ENCODE peak calls at places on chromosomes 16 and 17, in six cellular contexts. One of them, this sample, is unnamed.

GRCh38 chr17:47732399-47733046 is 513 bp upstream of the TBX21 start:
- DNase-seq in IMR-90: no peak
- DNase-seq in neural progenitor cell: no peak
- DNase-seq in HCT116: no peak
- DNase-seq in PC-9: no peak
- DNase-seq in fibroblast of lung: no peak
- DNase-seq in this sample: no peak

GRCh38 chr16:1645914-1646525 is 32.1 kb upstream of the JPT2 start:
- DNase-seq in HCT116: no peak
- DNase-seq in neural progenitor cell: no peak
- DNase-seq in IMR-90: peak; percentile 47
- DNase-seq in fibroblast of lung: peak; percentile 5
- DNase-seq in PC-9: peak; percentile 46
- DNase-seq in this sample: no peak

GRCh38 chr17:27523712-27524111 is 67.5 kb downstream of the KSR1 start:
- DNase-seq in neural progenitor cell: no peak
- DNase-seq in PC-9: peak; percentile 75
- DNase-seq in HCT116: peak; percentile 36
- DNase-seq in fibroblast of lung: no peak
- DNase-seq in IMR-90: no peak
- DNase-seq in this sample: no peak

GRCh38 chr16:1823821-1824220 is 2.8 kb downstream of the HAGH start:
- DNase-seq in HCT116: no peak
- DNase-seq in IMR-90: peak; percentile 59
- DNase-seq in PC-9: no peak
- DNase-seq in fibroblast of lung: peak; percentile 56
- DNase-seq in neural progenitor cell: peak; percentile 72
- DNase-seq in this sample: peak; percentile 66

GRCh38 chr17:30541802-30542201 is 64.6 kb downstream of the GOSR1 start:
- DNase-seq in IMR-90: no peak
- DNase-seq in fibroblast of lung: no peak
- DNase-seq in HCT116: no peak
- DNase-seq in neural progenitor cell: no peak
- DNase-seq in PC-9: no peak
- DNase-seq in this sample: no peak

GRCh38 chr17:16304832-16305231 is 48.4 kb downstream of the CENPV start:
- DNase-seq in IMR-90: peak; percentile 56
- DNase-seq in fibroblast of lung: peak; percentile 65
- DNase-seq in PC-9: no peak
- DNase-seq in HCT116: no peak
- DNase-seq in neural progenitor cell: peak; percentile 52
- DNase-seq in this sample: peak; percentile 57

GRCh38 chr16:57878586-57878985 is 76.3 kb upstream of the KIFC3 start:
- DNase-seq in IMR-90: no peak
- DNase-seq in HCT116: no peak
- DNase-seq in PC-9: no peak
- DNase-seq in fibroblast of lung: no peak
- DNase-seq in neural progenitor cell: no peak
- DNase-seq in this sample: no peak

GRCh38 chr17:79607941-79608728 is 2.7 kb downstream of the RBFOX3 start:
- DNase-seq in fibroblast of lung: no peak
- DNase-seq in PC-9: no peak
- DNase-seq in HCT116: peak; percentile 12
- DNase-seq in neural progenitor cell: peak; percentile 88
- DNase-seq in IMR-90: no peak
- DNase-seq in this sample: no peak

GRCh38 chr16:46658925-46659324 is 30.1 kb downstream of the VPS35 start:
- DNase-seq in neural progenitor cell: no peak
- DNase-seq in fibroblast of lung: no peak
- DNase-seq in PC-9: no peak
- DNase-seq in HCT116: no peak
- DNase-seq in IMR-90: no peak
- DNase-seq in this sample: peak; percentile 56

GRCh38 chr17:80437532-80437931 is 22.6 kb downstream of the ENDOV start:
- DNase-seq in PC-9: no peak
- DNase-seq in neural progenitor cell: no peak
- DNase-seq in IMR-90: no peak
- DNase-seq in HCT116: no peak
- DNase-seq in fibroblast of lung: no peak
- DNase-seq in this sample: no peak

GRCh38 chr16:27892879-27893278 is 170.6 kb downstream of the GSG1L start:
- DNase-seq in PC-9: no peak
- DNase-seq in fibroblast of lung: no peak
- DNase-seq in IMR-90: no peak
- DNase-seq in HCT116: peak; percentile 6
- DNase-seq in neural progenitor cell: peak; percentile 34
- DNase-seq in this sample: no peak

GRCh38 chr17:31067699-31068184 is 27.0 kb upstream of the NF1 start:
- DNase-seq in PC-9: peak; percentile 78
- DNase-seq in neural progenitor cell: no peak
- DNase-seq in fibroblast of lung: peak; percentile 92
- DNase-seq in HCT116: peak; percentile 34
- DNase-seq in IMR-90: peak; percentile 88
- DNase-seq in this sample: no peak

GRCh38 chr17:40542562-40543411 is 22.5 kb downstream of the CCR7 start:
- DNase-seq in PC-9: no peak
- DNase-seq in IMR-90: peak; percentile 99
- DNase-seq in HCT116: no peak
- DNase-seq in neural progenitor cell: no peak
- DNase-seq in fibroblast of lung: peak; percentile 100
- DNase-seq in this sample: peak; percentile 21

GRCh38 chr16:58502217-58502921 is 2.4 kb downstream of the NDRG4 start:
- DNase-seq in neural progenitor cell: no peak
- DNase-seq in fibroblast of lung: no peak
- DNase-seq in HCT116: no peak
- DNase-seq in IMR-90: no peak
- DNase-seq in PC-9: no peak
- DNase-seq in this sample: no peak

GRCh38 chr17:61474235-61474927 is 22.2 kb downstream of the TBX4 start:
- DNase-seq in IMR-90: peak; percentile 66
- DNase-seq in HCT116: no peak
- DNase-seq in neural progenitor cell: no peak
- DNase-seq in PC-9: no peak
- DNase-seq in fibroblast of lung: peak; percentile 80
- DNase-seq in this sample: no peak

GRCh38 chr16:78432451-78432850 is 333.0 kb downstream of the WWOX start:
- DNase-seq in fibroblast of lung: no peak
- DNase-seq in IMR-90: no peak
- DNase-seq in PC-9: no peak
- DNase-seq in neural progenitor cell: no peak
- DNase-seq in HCT116: no peak
- DNase-seq in this sample: no peak

GRCh38 chr17:3973498-3974137 is 9.4 kb upstream of the ATP2A3 start:
- DNase-seq in PC-9: no peak
- DNase-seq in HCT116: no peak
- DNase-seq in IMR-90: no peak
- DNase-seq in neural progenitor cell: no peak
- DNase-seq in fibroblast of lung: no peak
- DNase-seq in this sample: no peak

GRCh38 chr17:80855968-80856862 is 135.4 kb upstream of the CHMP6 start:
- DNase-seq in neural progenitor cell: no peak
- DNase-seq in IMR-90: peak; percentile 100
- DNase-seq in PC-9: peak; percentile 90
- DNase-seq in fibroblast of lung: peak; percentile 97
- DNase-seq in HCT116: peak; percentile 94
- DNase-seq in this sample: no peak

GRCh38 chr17:60542066-60542465 is 16.0 kb upstream of the APPBP2 start:
- DNase-seq in PC-9: no peak
- DNase-seq in neural progenitor cell: no peak
- DNase-seq in IMR-90: peak; percentile 34
- DNase-seq in fibroblast of lung: no peak
- DNase-seq in HCT116: no peak
- DNase-seq in this sample: no peak

GRCh38 chr17:55285340-55286301 is 20.9 kb downstream of the HLF start:
- DNase-seq in neural progenitor cell: no peak
- DNase-seq in IMR-90: peak; percentile 68
- DNase-seq in fibroblast of lung: peak; percentile 98
- DNase-seq in HCT116: no peak
- DNase-seq in PC-9: no peak
- DNase-seq in this sample: no peak

GRCh38 chr16:74309789-74310781 is 13.5 kb downstream of the PSMD7 start:
- DNase-seq in IMR-90: peak; percentile 56
- DNase-seq in fibroblast of lung: peak; percentile 65
- DNase-seq in PC-9: peak; percentile 53
- DNase-seq in neural progenitor cell: peak; percentile 64
- DNase-seq in HCT116: peak; percentile 41
- DNase-seq in this sample: peak; percentile 55

GRCh38 chr16:66128363-66128725 is 238.1 kb upstream of the CDH5 start:
- DNase-seq in HCT116: no peak
- DNase-seq in fibroblast of lung: no peak
- DNase-seq in IMR-90: peak; percentile 8
- DNase-seq in PC-9: no peak
- DNase-seq in neural progenitor cell: no peak
- DNase-seq in this sample: no peak

GRCh38 chr16:66130296-66130910 is 236.1 kb upstream of the CDH5 start:
- DNase-seq in fibroblast of lung: peak; percentile 82
- DNase-seq in PC-9: no peak
- DNase-seq in HCT116: no peak
- DNase-seq in IMR-90: peak; percentile 92
- DNase-seq in neural progenitor cell: no peak
- DNase-seq in this sample: no peak

GRCh38 chr16:66129196-66129595 is 237.3 kb upstream of the CDH5 start:
- DNase-seq in IMR-90: no peak
- DNase-seq in PC-9: no peak
- DNase-seq in HCT116: no peak
- DNase-seq in neural progenitor cell: no peak
- DNase-seq in fibroblast of lung: no peak
- DNase-seq in this sample: no peak

GRCh38 chr16:66131156-66131807 is 235.2 kb upstream of the CDH5 start:
- DNase-seq in IMR-90: peak; percentile 70
- DNase-seq in PC-9: no peak
- DNase-seq in HCT116: no peak
- DNase-seq in fibroblast of lung: no peak
- DNase-seq in neural progenitor cell: no peak
- DNase-seq in this sample: no peak

DNA sequence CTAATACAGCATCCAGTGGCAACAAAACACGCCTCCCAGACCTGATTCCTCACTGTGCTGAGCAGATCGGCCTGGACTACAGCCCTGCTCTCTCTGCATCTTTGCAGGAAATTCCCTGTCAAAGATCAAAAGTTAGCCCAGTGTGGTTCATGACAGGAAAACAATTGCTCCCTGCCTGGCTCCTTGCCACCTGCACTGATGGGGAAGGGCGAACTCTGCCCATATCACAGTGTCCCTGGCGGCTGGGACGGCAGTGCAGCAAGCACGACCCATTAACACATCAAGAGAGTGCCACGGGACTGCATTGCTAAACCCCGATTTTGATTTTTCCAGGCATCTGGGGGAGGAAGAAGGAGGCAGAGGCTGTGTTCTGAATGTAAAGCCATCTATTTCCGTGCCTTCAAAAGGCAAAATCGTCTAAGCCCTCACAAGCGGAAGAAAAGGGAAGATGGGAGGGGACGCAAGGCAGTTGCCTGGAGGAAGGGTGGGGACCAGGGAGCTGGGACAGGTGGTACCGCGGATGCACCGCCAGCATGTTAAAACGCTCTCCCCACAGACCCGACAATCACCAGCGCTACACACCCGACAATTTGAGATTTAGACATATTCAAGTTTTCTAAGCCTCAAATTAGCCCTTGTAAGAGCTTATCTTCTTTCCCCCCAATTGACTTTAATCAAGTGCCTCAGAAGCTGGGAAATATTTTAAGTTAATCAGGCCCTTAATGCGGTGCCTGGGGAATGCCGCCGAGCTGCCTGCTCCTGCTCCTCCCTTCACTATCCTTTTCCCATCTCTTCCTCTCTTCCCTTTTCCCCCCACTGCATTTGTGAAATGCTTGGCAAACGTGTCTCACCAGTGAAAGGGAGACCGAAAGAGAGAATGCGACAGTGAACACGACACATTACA is 238.8 kb upstream of the CDH5 start:
- DNase-seq in neural progenitor cell: peak; percentile 51
- DNase-seq in fibroblast of lung: no peak
- DNase-seq in PC-9: no peak
- DNase-seq in HCT116: no peak
- DNase-seq in IMR-90: no peak
- DNase-seq in this sample: no peak
- TF ChIP-seq CTCF in neural progenitor cell: peak; percentile 38
- TF ChIP-seq CTCF in fibroblast of lung: peak; percentile 27
- TF ChIP-seq CTCF in PC-9: no peak
- TF ChIP-seq CTCF in HCT116: no peak
- TF ChIP-seq CTCF in IMR-90: no peak
- TF ChIP-seq CTCF in this sample: no peak

GRCh38 chr17:76732734-76733617 is 4.2 kb downstream of the SRSF2 start:
- DNase-seq in PC-9: no peak
- DNase-seq in HCT116: no peak
- DNase-seq in fibroblast of lung: peak; percentile 33
- DNase-seq in neural progenitor cell: no peak
- DNase-seq in IMR-90: no peak
- DNase-seq in this sample: peak; percentile 37

GRCh38 chr17:76735586-76736348 is 1.4 kb downstream of the SRSF2 start:
- DNase-seq in fibroblast of lung: no peak
- DNase-seq in neural progenitor cell: no peak
- DNase-seq in HCT116: no peak
- DNase-seq in IMR-90: no peak
- DNase-seq in PC-9: no peak
- DNase-seq in this sample: peak; percentile 52

GRCh38 chr17:76734080-76734840 is 2.9 kb downstream of the SRSF2 start:
- DNase-seq in IMR-90: peak; percentile 49
- DNase-seq in HCT116: no peak
- DNase-seq in fibroblast of lung: peak; percentile 44
- DNase-seq in neural progenitor cell: no peak
- DNase-seq in PC-9: no peak
- DNase-seq in this sample: peak; percentile 57

GRCh38 chr17:76735006-76735405 is 2.1 kb downstream of the SRSF2 start:
- DNase-seq in PC-9: no peak
- DNase-seq in HCT116: no peak
- DNase-seq in neural progenitor cell: peak; percentile 16
- DNase-seq in IMR-90: peak; percentile 53
- DNase-seq in fibroblast of lung: peak; percentile 53
- DNase-seq in this sample: peak; percentile 78

DNA sequence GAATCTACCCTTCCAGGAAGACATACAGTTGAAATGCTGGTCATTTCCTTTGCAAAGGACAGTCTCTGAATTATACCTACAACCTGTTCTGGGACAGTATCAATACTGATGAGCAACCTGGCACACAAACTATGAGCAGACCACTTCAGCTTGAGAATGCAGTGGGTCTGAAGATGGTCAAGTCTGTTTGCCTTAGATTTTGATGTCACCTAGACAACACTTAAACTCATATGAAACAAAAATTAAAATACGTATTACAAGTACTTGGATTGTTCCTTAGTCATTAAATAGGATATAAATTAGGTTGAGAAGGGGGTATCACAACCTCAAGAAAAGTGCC is 3.5 kb downstream of the SRSF2 start:
- DNase-seq in PC-9: no peak
- DNase-seq in fibroblast of lung: no peak
- DNase-seq in IMR-90: no peak
- DNase-seq in neural progenitor cell: no peak
- DNase-seq in HCT116: no peak
- DNase-seq in this sample: no peak
- H4K20me1 ChIP-seq in PC-9: peaks cover 38% of the 10 kb centered on the region
- H4K20me1 ChIP-seq in fibroblast of lung: no peaks in the 10 kb centered on the region
- H4K20me1 ChIP-seq in IMR-90: peaks cover 42% of the 10 kb centered on the region
- H4K20me1 ChIP-seq in neural progenitor cell: peaks cover 46% of the 10 kb centered on the region
- H4K20me1 ChIP-seq in HCT116: peaks cover 39% of the 10 kb centered on the region
- H4K20me1 ChIP-seq in this sample: peaks cover 36% of the 10 kb centered on the region

GRCh38 chr17:77316651-77317050 is 175.9 kb downstream of the SEC14L1 start:
- DNase-seq in neural progenitor cell: no peak
- DNase-seq in HCT116: no peak
- DNase-seq in PC-9: no peak
- DNase-seq in IMR-90: no peak
- DNase-seq in fibroblast of lung: no peak
- DNase-seq in this sample: no peak
- H3K4me2 ChIP-seq in neural progenitor cell: peak overlapping the region; percentile 59
- H3K4me2 ChIP-seq in HCT116: peak overlapping the region; percentile 50
- H3K4me2 ChIP-seq in PC-9: no peak overlapping the region
- H3K4me2 ChIP-seq in IMR-90: no peak overlapping the region
- H3K4me2 ChIP-seq in fibroblast of lung: peak overlapping the region; percentile 23
- H3K4me2 ChIP-seq in this sample: no peak overlapping the region

GRCh38 chr16:77190478-77191258 is at the start of gene MON1B:
- DNase-seq in PC-9: peak; percentile 97
- DNase-seq in neural progenitor cell: peak; percentile 98
- DNase-seq in IMR-90: peak; percentile 98
- DNase-seq in HCT116: peak; percentile 98
- DNase-seq in fibroblast of lung: peak; percentile 98
- DNase-seq in this sample: peak; percentile 97
- TF ChIP-seq CTCF in PC-9: no peak
- TF ChIP-seq CTCF in neural progenitor cell: no peak
- TF ChIP-seq CTCF in IMR-90: peak; percentile 5
- TF ChIP-seq CTCF in HCT116: no peak
- TF ChIP-seq CTCF in fibroblast of lung: no peak
- TF ChIP-seq CTCF in this sample: no peak

This sample was measured in OCI-LY7.